ENCODE peak calls at places on chromosome 4, in four cellular contexts. O, E, W and R are unnamed samples.

GRCh38 chr4:113561758-113562157 is 199.8 kb downstream of the CAMK2D start:
- DNase-seq in W (no peak), O (no peak), E (no peak), R (no peak)

GRCh38 chr4:176193898-176194297 is 1.5 kb downstream of the SPATA4 start:
- DNase-seq in E (peak), W (peak), O (no peak), R (peak)

GRCh38 chr4:111475001-111475400 is 670.3 kb upstream of the FAM241A start:
- DNase-seq in W (peak), O (no peak), E (no peak), R (no peak)

GRCh38 chr4:41714601-41715000 is 33.9 kb downstream of the PHOX2B start:
- DNase-seq in E (no peak), W (no peak), O (no peak), R (no peak)

GRCh38 chr4:48687313-48687712 is 92.8 kb downstream of the FRYL start:
- DNase-seq in E (no peak), W (no peak), O (no peak), R (no peak)

GRCh38 chr4:118834070-118834469 is 1.9 kb downstream of the SEC24D start:
- DNase-seq in E (no peak), O (no peak), W (peak), R (no peak)

GRCh38 chr4:2079006-2079405 is 19.9 kb downstream of the NAT8L start:
- DNase-seq in O (no peak), E (no peak), W (no peak), R (no peak)

GRCh38 chr4:600850-601515 is 24.4 kb upstream of the PDE6B start:
- DNase-seq in E (peak), O (peak), W (no peak), R (peak)

GRCh38 chr4:159248383-159249178 is 145.7 kb downstream of the RAPGEF2 start:
- DNase-seq in E (no peak), W (peak), O (no peak), R (no peak)

GRCh38 chr4:109041463-109041862 is 261.0 kb downstream of the COL25A1 start:
- DNase-seq in O (no peak), W (peak), E (no peak), R (no peak)

GRCh38 chr4:6873792-6874461 is 35.7 kb upstream of the TBC1D14 start:
- DNase-seq in O (peak), E (peak), W (peak), R (peak)

GRCh38 chr4:113776679-113777078 is 15.1 kb upstream of the CAMK2D start:
- DNase-seq in E (no peak), O (no peak), W (no peak), R (no peak)

GRCh38 chr4:37936889-37937498 is 23.2 kb upstream of the PTTG2 start:
- DNase-seq in W (peak), O (no peak), E (no peak), R (no peak)

GRCh38 chr4:152949930-152950329 is 13.8 kb downstream of the FHDC1 start:
- DNase-seq in W (no peak), E (no peak), O (no peak), R (no peak)

GRCh38 chr4:110876866-110877265 is 254.0 kb upstream of the PITX2 start:
- DNase-seq in O (no peak), W (no peak), E (no peak), R (no peak)

GRCh38 chr4:135124196-135124595 is 922.6 kb upstream of the PABPC4L start:
- DNase-seq in E (no peak), W (no peak), O (no peak), R (no peak)

GRCh38 chr4:157005193-157005592 is 33.6 kb upstream of the PDGFC start:
- DNase-seq in O (no peak), W (no peak), E (no peak), R (no peak)

GRCh38 chr4:101140228-101140627 is 207.1 kb downstream of the PPP3CA start:
- DNase-seq in O (no peak), W (no peak), E (no peak), R (no peak)

GRCh38 chr4:188127157-188127874 is 11.9 kb upstream of the TRIML1 start:
- DNase-seq in O (no peak), E (no peak), W (peak), R (no peak)